ENCODE peak calls at places on chromosome 2, in eight cellular contexts. G is OCI-LY7, Y is ovary, Z is dorsolateral prefrontal cortex, K is heart left ventricle, A is endothelial cell of umbilical vein, H is heart right ventricle, V is HCT116. W is an unnamed sample.

GRCh38 chr2:55616509-55617159 is 788 bp downstream of the PPP4R3B start:
- DNase-seq in Y (peak), V (no peak), G (peak), K (no peak), Z (no peak), A (peak), H (no peak), W (peak)

GRCh38 chr2:34215174-34215573 is 616.1 kb upstream of the FAM98A start:
- DNase-seq in K (no peak), V (no peak), H (no peak), A (no peak), Z (no peak), Y (no peak), G (no peak), W (no peak)

GRCh38 chr2:162029287-162029901 is 44.6 kb downstream of the DPP4 start:
- DNase-seq in H (peak), Y (no peak), K (peak), Z (peak), G (no peak), A (peak), V (peak), W (peak)

GRCh38 chr2:175576875-175577274 is 395.4 kb upstream of the ATP5MC3 start:
- DNase-seq in Z (no peak), H (no peak), A (no peak), G (no peak), K (no peak), V (no peak), Y (no peak), W (no peak)

GRCh38 chr2:20633794-20634259 is 17.1 kb downstream of the HS1BP3 start:
- DNase-seq in V (no peak), Y (no peak), A (peak), Z (no peak), K (no peak), H (no peak), G (no peak), W (no peak)

GRCh38 chr2:61419129-61419528 is 51.8 kb downstream of the USP34 start:
- DNase-seq in H (no peak), Y (no peak), A (no peak), G (peak), K (no peak), Z (no peak), V (no peak), W (no peak)

GRCh38 chr2:102063948-102064678 is 72.4 kb downstream of the IL1R2 start:
- DNase-seq in V (peak), K (peak), Y (peak), H (peak), G (no peak), Z (peak), A (peak), W (peak)

GRCh38 chr2:168583064-168583709 is 127.1 kb downstream of the CERS6 start:
- DNase-seq in V (no peak), A (no peak), G (no peak), Y (no peak), K (no peak), Z (no peak), H (no peak), W (peak)

GRCh38 chr2:172445851-172446250 is 18.5 kb downstream of the ITGA6 start:
- DNase-seq in Y (no peak), K (no peak), H (no peak), A (peak), G (no peak), Z (no peak), V (no peak), W (peak)

GRCh38 chr2:202033317-202034248 is at the start of gene FZD7:
- DNase-seq in H (peak), Z (peak), Y (peak), A (peak), K (peak), V (peak), G (peak), W (peak)

GRCh38 chr2:217691920-217692666 is 310.7 kb downstream of the TNS1 start:
- DNase-seq in H (no peak), V (no peak), Y (no peak), A (no peak), Z (no peak), G (no peak), K (no peak), W (peak)

GRCh38 chr2:180033993-180034894 is 27.1 kb upstream of the CWC22 start:
- DNase-seq in G (peak), K (no peak), A (no peak), Y (no peak), H (no peak), Z (no peak), V (no peak), W (peak)

GRCh38 chr2:139293992-139294548 is 513.9 kb upstream of the NXPH2 start:
- DNase-seq in V (no peak), A (no peak), Z (no peak), Y (no peak), K (no peak), G (no peak), H (no peak), W (no peak)

GRCh38 chr2:143390185-143390584 is 261.0 kb downstream of the ARHGAP15 start:
- DNase-seq in A (no peak), K (no peak), Z (no peak), H (no peak), V (no peak), Y (no peak), G (no peak), W (no peak)

GRCh38 chr2:236933351-236933750 is 152.3 kb upstream of the COPS8 start:
- DNase-seq in A (no peak), Y (no peak), G (no peak), K (no peak), Z (no peak), H (no peak), V (no peak), W (no peak)

GRCh38 chr2:234869164-234869563 is 82.7 kb upstream of the SH3BP4 start:
- DNase-seq in A (no peak), G (no peak), Y (no peak), V (no peak), Z (no peak), H (no peak), K (no peak), W (no peak)

GRCh38 chr2:127220807-127221527 is 868 bp upstream of the CYP27C1 start:
- DNase-seq in A (no peak), V (no peak), H (no peak), Y (no peak), Z (no peak), K (no peak), G (no peak), W (peak)

GRCh38 chr2:72117718-72118117 is 29.9 kb downstream of the CYP26B1 start:
- DNase-seq in H (no peak), K (no peak), G (no peak), A (no peak), V (no peak), Z (no peak), Y (no peak), W (no peak)

GRCh38 chr2:26692814-26693286 is 328 bp downstream of the KCNK3 start:
- DNase-seq in A (peak), V (no peak), G (no peak), H (no peak), K (no peak), Z (no peak), Y (no peak), W (peak)

GRCh38 chr2:103738108-103738507 is 976.3 kb downstream of the TMEM182 start:
- DNase-seq in V (no peak), A (no peak), Z (no peak), Y (no peak), G (no peak), H (no peak), K (no peak), W (no peak)

GRCh38 chr2:16666453-16666801 is 793 bp upstream of the CYRIA start:
- DNase-seq in Y (no peak), Z (no peak), G (no peak), A (peak), H (peak), K (peak), V (no peak), W (peak)

GRCh38 chr2:19868705-19869550 is 32.9 kb downstream of the TTC32 start:
- DNase-seq in Z (no peak), Y (peak), K (peak), A (no peak), V (no peak), H (peak), G (peak), W (peak)

GRCh38 chr2:240295256-240296103 is 140.0 kb upstream of the GPC1 start:
- DNase-seq in Y (no peak), A (no peak), Z (no peak), H (no peak), V (no peak), K (no peak), G (no peak), W (no peak)

GRCh38 chr2:73985318-73986084 is 791 bp downstream of the TET3 start:
- DNase-seq in A (no peak), V (no peak), H (peak), Z (no peak), K (no peak), G (peak), Y (peak), W (peak)

GRCh38 chr2:71166812-71167211 is 36.4 kb downstream of the MPHOSPH10 start:
- DNase-seq in H (no peak), V (no peak), A (no peak), G (no peak), Y (no peak), Z (no peak), K (no peak), W (no peak)

GRCh38 chr2:30252723-30253688 is 21.7 kb downstream of the LBH start:
- DNase-seq in Y (peak), K (peak), V (no peak), G (no peak), A (peak), Z (no peak), H (peak), W (peak)

GRCh38 chr2:158293722-158294121 is 162.8 kb downstream of the CCDC148 start:
- DNase-seq in V (no peak), Z (no peak), A (no peak), H (no peak), Y (no peak), K (no peak), G (no peak), W (no peak)

GRCh38 chr2:136248242-136248641 is 130.3 kb upstream of the CXCR4 start:
- DNase-seq in H (no peak), Z (no peak), Y (no peak), K (no peak), V (peak), G (no peak), A (peak), W (peak)

GRCh38 chr2:157809212-157809611 is 66.9 kb downstream of the ACVR1 start:
- DNase-seq in K (no peak), V (no peak), G (no peak), H (no peak), A (peak), Y (no peak), Z (no peak), W (peak)

GRCh38 chr2:209872675-209873074 is 101.0 kb downstream of the UNC80 start:
- DNase-seq in K (peak), Z (peak), V (no peak), H (peak), A (no peak), G (no peak), Y (peak), W (no peak)

GRCh38 chr2:175432021-175432420 is 250.5 kb upstream of the ATP5MC3 start:
- DNase-seq in A (no peak), V (no peak), Y (no peak), H (no peak), G (no peak), K (no peak), Z (no peak), W (no peak)

GRCh38 chr2:130871843-130872242 is 35.1 kb downstream of the ARHGEF4 start:
- DNase-seq in K (no peak), A (no peak), V (no peak), Y (no peak), Z (no peak), H (no peak), G (no peak), W (no peak)
- H3K27ac ChIP-seq in K (no peak), A (no peak), V (no peak), Y (no peak), Z (no peak), H (no peak), G (no peak), W (no peak)

DNA sequence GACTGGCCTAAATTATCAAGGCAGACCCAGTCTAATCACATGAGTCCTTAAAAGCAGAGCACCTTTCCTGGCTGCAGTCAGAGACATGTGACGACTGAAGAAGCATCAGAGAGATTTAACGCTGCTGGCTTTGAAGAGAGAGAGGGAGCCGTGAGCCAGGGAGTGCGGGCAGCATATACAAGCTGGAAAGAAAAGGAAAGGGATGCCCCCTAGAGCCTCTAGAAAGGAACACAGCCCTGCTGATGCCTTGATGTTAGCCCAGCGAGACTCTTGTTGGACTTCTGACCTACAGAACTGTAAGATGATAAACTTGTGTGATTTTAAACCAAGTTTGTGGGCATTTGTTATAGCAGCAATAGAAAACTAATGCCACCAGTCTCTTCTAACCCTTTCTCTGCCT is 58.1 kb downstream of the HEATR5B start:
- DNase-seq in A (no peak), K (no peak), H (no peak), Y (no peak), V (peak), Z (no peak), G (peak), W (no peak)
- TF ChIP-seq CTCF in A (peak), K (no peak), H (no peak), Y (no peak), V (peak), Z (no peak), G (peak), W (peak)

DNA sequence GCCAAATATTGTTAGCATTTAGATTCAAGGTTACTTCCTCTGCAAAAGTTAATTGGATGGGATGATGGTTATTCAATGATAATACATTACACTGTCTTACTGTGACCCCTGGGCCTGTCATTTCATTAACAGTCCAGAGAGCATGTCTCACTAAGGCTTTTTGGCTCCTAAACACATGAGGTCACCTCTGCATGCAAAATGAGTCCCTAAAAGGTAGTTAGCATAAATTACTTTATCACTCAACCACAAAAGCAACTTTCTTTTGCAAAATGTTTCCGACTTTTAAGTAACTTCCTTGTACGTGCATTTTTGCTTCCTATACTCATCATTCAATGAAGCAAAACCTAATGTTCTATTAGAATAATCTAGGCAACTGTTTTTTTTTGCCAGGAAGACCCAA is 16.8 kb upstream of the AGFG1 start:
- DNase-seq in A (no peak), V (no peak), G (no peak), H (no peak), Z (no peak), K (no peak), Y (no peak), W (no peak)
- H3K4me3 ChIP-seq in A (no peak), V (no peak), G (no peak), H (no peak), Z (no peak), K (no peak), Y (no peak), W (no peak)

GRCh38 chr2:164821338-164821737 is 20.3 kb downstream of the COBLL1 start:
- DNase-seq in A (no peak), H (no peak), Z (no peak), K (no peak), G (no peak), V (no peak), Y (no peak), W (no peak)

GRCh38 chr2:164823126-164823525 is 18.5 kb downstream of the COBLL1 start:
- DNase-seq in A (no peak), V (no peak), H (no peak), G (no peak), Z (no peak), Y (no peak), K (no peak), W (no peak)

GRCh38 chr2:164824865-164825264 is 16.8 kb downstream of the COBLL1 start:
- DNase-seq in Z (no peak), H (no peak), A (no peak), V (no peak), Y (no peak), G (no peak), K (no peak), W (no peak)

GRCh38 chr2:164831180-164831579 is 10.4 kb downstream of the COBLL1 start:
- DNase-seq in V (no peak), Y (no peak), K (no peak), A (no peak), Z (no peak), H (no peak), G (no peak), W (no peak)

GRCh38 chr2:164826293-164827243 is 15.1 kb downstream of the COBLL1 start:
- DNase-seq in Y (no peak), Z (no peak), H (peak), G (no peak), K (peak), A (peak), V (no peak), W (peak)
- H3K27ac ChIP-seq in Y (no peak), Z (no peak), H (peak), G (no peak), K (peak), A (no peak), V (no peak), W (no peak)

GRCh38 chr2:178707471-178707870 is 99.8 kb downstream of the TTN start:
- DNase-seq in Y (no peak), H (no peak), K (no peak), A (no peak), G (no peak), V (no peak), Z (no peak), W (no peak)

GRCh38 chr2:178700922-178701342 is 106.3 kb downstream of the TTN start:
- DNase-seq in V (peak), Y (no peak), K (no peak), Z (no peak), A (peak), H (no peak), G (peak), W (peak)

DNA sequence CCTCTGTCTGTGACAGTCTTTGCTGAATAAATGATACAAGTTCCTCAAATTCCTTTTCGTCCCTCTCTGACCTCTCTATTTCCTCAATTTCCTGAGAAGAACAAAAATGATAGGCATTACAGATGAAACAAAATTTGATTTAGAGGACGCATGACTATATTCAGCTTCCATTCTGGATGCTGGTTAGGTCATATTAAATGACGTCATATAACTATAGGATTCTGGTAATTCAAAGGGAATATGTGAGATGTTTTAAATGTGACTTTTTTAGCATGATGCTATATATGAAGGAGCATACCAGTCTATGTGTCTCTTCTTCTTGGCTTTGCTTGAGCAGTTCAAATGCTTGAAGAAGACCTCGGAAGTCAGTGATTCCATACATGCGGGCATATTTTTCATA is 102.3 kb downstream of the TTN start:
- DNase-seq in Y (no peak), Z (no peak), K (no peak), G (no peak), A (no peak), V (no peak), H (no peak), W (no peak)
- TF ChIP-seq CTCF in Y (no peak), Z (no peak), K (no peak), G (no peak), A (no peak), V (no peak), H (no peak), W (no peak)

GRCh38 chr2:195535911-195536522 is 121.0 kb upstream of the SLC39A10 start:
- DNase-seq in A (no peak), K (no peak), H (peak), Y (no peak), G (peak), Z (no peak), V (no peak), W (no peak)

GRCh38 chr2:195532628-195533271 is 124.3 kb upstream of the SLC39A10 start:
- DNase-seq in V (no peak), H (no peak), G (peak), A (peak), Z (no peak), Y (no peak), K (no peak), W (peak)

GRCh38 chr2:195531754-195532153 is 125.3 kb upstream of the SLC39A10 start:
- DNase-seq in G (no peak), K (no peak), Y (no peak), V (no peak), Z (no peak), A (no peak), H (no peak), W (no peak)

GRCh38 chr2:195533771-195534642 is 123.0 kb upstream of the SLC39A10 start:
- DNase-seq in K (peak), A (no peak), V (peak), G (peak), H (peak), Z (peak), Y (no peak), W (peak)

DNA sequence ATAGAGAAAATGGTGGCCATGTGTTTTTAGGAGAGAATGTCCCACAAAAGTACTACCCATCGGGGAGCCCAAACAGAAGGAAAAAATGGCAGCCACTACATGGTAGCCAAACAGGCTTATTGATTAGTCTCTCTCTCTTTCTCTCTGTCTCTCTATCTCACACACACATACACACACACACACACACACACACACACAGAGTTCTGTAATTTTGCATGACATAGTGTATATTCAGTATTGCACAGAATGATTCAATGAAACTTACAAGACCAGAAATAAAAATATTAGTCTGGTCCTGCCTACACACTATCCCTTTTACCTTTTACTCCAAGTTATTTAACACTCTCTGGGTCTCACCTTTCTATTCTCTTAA is 124.8 kb upstream of the SLC39A10 start:
- DNase-seq in Z (no peak), V (no peak), G (no peak), A (no peak), H (no peak), K (no peak), Y (no peak), W (no peak)
- H3K4me3 ChIP-seq in Z (no peak), V (no peak), G (peak), A (no peak), H (no peak), K (no peak), Y (no peak), W (no peak)

GRCh38 chr2:144693179-144693578 is 173.3 kb upstream of the ZEB2 start:
- DNase-seq in K (no peak), H (no peak), Y (no peak), Z (no peak), G (no peak), V (no peak), A (no peak), W (no peak)

GRCh38 chr2:144701259-144701658 is 181.3 kb upstream of the ZEB2 start:
- DNase-seq in K (no peak), Y (no peak), H (no peak), A (no peak), G (no peak), Z (no peak), V (no peak), W (no peak)

GRCh38 chr2:144694456-144694855 is 174.5 kb upstream of the ZEB2 start:
- DNase-seq in V (no peak), H (no peak), A (no peak), G (no peak), Z (no peak), K (no peak), Y (no peak), W (no peak)

GRCh38 chr2:144692661-144693060 is 172.7 kb upstream of the ZEB2 start:
- DNase-seq in Z (no peak), A (no peak), Y (no peak), H (no peak), G (no peak), K (no peak), V (no peak), W (no peak)

DNA sequence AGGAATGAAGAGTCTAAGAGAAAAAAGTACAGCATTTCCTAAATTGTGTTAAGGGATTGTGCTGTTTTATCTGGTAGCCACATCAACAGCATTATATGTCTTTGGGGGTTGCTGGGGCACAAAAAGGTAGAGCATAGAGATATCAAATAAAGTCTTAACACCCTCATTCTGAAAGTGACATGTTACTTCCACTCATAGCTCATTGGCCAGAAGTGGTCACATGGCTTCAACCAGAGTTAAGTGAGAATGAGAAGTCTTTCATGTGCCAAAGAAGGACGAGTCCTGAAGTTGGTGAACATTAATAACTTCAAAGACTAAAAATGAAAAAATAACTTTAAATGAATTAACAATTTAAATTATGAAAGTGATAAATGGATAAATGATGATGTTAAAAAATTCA is 175.7 kb upstream of the ZEB2 start:
- DNase-seq in A (no peak), Z (no peak), Y (no peak), V (no peak), H (no peak), K (no peak), G (no peak), W (no peak)
- H3K27ac ChIP-seq in A (no peak), Z (no peak), Y (no peak), V (no peak), H (no peak), K (no peak), G (no peak), W (no peak)

W was measured in cardiac muscle cell.